ENCODE peak calls at places on chromosomes 13 and 19, in six cellular contexts. L is right lobe of liver, Z is A549, O is suprapubic skin, E is adrenal gland, B is body of pancreas. Y is an unnamed sample.

GRCh38 chr19:38980583-38981374 is 5.2 kb upstream of the FBXO17 start:
- DNase-seq in L (peak; percentile 72), Z (no peak), O (no peak), E (no peak), B (no peak), Y (no peak)

GRCh38 chr13:23460309-23460708 is 26.8 kb upstream of the SACS start:
- DNase-seq in L (no peak), Z (no peak), O (no peak), E (no peak), B (no peak), Y (no peak)

GRCh38 chr13:67097856-67098255 is 132.3 kb downstream of the PCDH9 start:
- DNase-seq in L (no peak), Z (no peak), O (no peak), E (no peak), B (no peak), Y (no peak)

GRCh38 chr19:51698296-51698695 is 5.2 kb downstream of the SPACA6 start:
- DNase-seq in L (no peak), Z (no peak), O (peak; percentile 21), E (no peak), B (no peak), Y (peak; percentile 42)

GRCh38 chr13:87778128-87778527 is 107.0 kb downstream of the SLITRK5 start:
- DNase-seq in L (no peak), Z (no peak), O (no peak), E (no peak), B (no peak), Y (no peak)

GRCh38 chr19:2856457-2857055 is 10.6 kb upstream of the ZNF556 start:
- DNase-seq in L (no peak), Z (no peak), O (no peak), E (no peak), B (no peak), Y (no peak)

GRCh38 chr13:41137951-41138350 is 5.3 kb upstream of the KBTBD6 start:
- DNase-seq in L (no peak), Z (no peak), O (no peak), E (no peak), B (no peak), Y (no peak)

GRCh38 chr13:66216723-66217122 is 1013.4 kb downstream of the PCDH9 start:
- DNase-seq in L (no peak), Z (no peak), O (no peak), E (no peak), B (no peak), Y (no peak)

GRCh38 chr13:65882810-65883209 is 1347.3 kb downstream of the PCDH9 start:
- DNase-seq in L (no peak), Z (no peak), O (no peak), E (no peak), B (no peak), Y (no peak)

GRCh38 chr13:79407349-79407979 is 1.4 kb upstream of the RBM26 start:
- DNase-seq in L (no peak), Z (no peak), O (no peak), E (no peak), B (no peak), Y (no peak)

GRCh38 chr19:18109731-18110671 is 12.4 kb downstream of the MAST3 start:
- DNase-seq in L (peak; percentile 84), Z (no peak), O (no peak), E (peak; percentile 46), B (peak; percentile 72), Y (peak; percentile 58)

GRCh38 chr19:37466798-37467607 is at the start of gene ZNF569:
- DNase-seq in L (peak; percentile 88), Z (peak; percentile 88), O (peak; percentile 92), E (peak; percentile 93), B (peak; percentile 92), Y (peak; percentile 77)
- TF ChIP-seq POLR2A in L (peak; percentile 59), Z (peak; percentile 52), O (no peak), E (peak; percentile 83), B (no peak), Y (peak; percentile 4)

GRCh38 chr19:607301-608154 is 17.8 kb downstream of the HCN2 start:
- DNase-seq in L (no peak), Z (no peak), O (no peak), E (no peak), B (no peak), Y (no peak)

GRCh38 chr19:610071-610800 is 20.6 kb downstream of the HCN2 start:
- DNase-seq in L (no peak), Z (no peak), O (no peak), E (no peak), B (no peak), Y (no peak)

GRCh38 chr19:608155-609000 is 18.7 kb downstream of the HCN2 start:
- DNase-seq in L (no peak), Z (no peak), O (no peak), E (no peak), B (no peak), Y (no peak)

GRCh38 chr19:610801-611505 is 21.3 kb downstream of the HCN2 start:
- DNase-seq in L (no peak), Z (no peak), O (no peak), E (peak; percentile 83), B (no peak), Y (peak; percentile 91)

GRCh38 chr19:609001-609340 is 19.3 kb downstream of the HCN2 start:
- DNase-seq in L (peak; percentile 51), Z (no peak), O (no peak), E (no peak), B (no peak), Y (peak; percentile 83)
- TF ChIP-seq POLR2A in L (no peak), Z (no peak), O (no peak), E (no peak), B (no peak), Y (no peak)

GRCh38 chr13:98484289-98485219 is 92.4 kb downstream of the STK24 start:
- DNase-seq in L (peak; percentile 70), Z (peak; percentile 91), O (peak; percentile 90), E (peak; percentile 95), B (peak; percentile 93), Y (peak; percentile 99)
- TF ChIP-seq POLR2A in L (no peak), Z (no peak), O (no peak), E (peak; percentile 60), B (peak; percentile 26), Y (peak; percentile 25)

GRCh38 chr19:6414793-6415591 is 9.6 kb downstream of the KHSRP start:
- DNase-seq in L (no peak), Z (no peak), O (no peak), E (no peak), B (no peak), Y (no peak)

GRCh38 chr19:6416658-6417405 is 7.8 kb downstream of the KHSRP start:
- DNase-seq in L (no peak), Z (no peak), O (no peak), E (no peak), B (no peak), Y (no peak)

GRCh38 chr19:6415592-6416190 is 8.9 kb downstream of the KHSRP start:
- DNase-seq in L (no peak), Z (no peak), O (no peak), E (no peak), B (no peak), Y (no peak)

GRCh38 chr19:6418562-6418932 is 6.1 kb downstream of the KHSRP start:
- DNase-seq in L (no peak), Z (no peak), O (no peak), E (no peak), B (no peak), Y (no peak)

GRCh38 chr19:6417713-6418561 is 6.7 kb downstream of the KHSRP start:
- DNase-seq in L (no peak), Z (no peak), O (no peak), E (peak; percentile 77), B (no peak), Y (no peak)
- TF ChIP-seq POLR2A in L (no peak), Z (no peak), O (no peak), E (no peak), B (no peak), Y (no peak)

GRCh38 chr13:100089633-100090032 is 740 bp downstream of the PCCA start:
- DNase-seq in L (no peak), Z (no peak), O (no peak), E (no peak), B (peak; percentile 18), Y (no peak)

GRCh38 chr13:100090861-100091260 is 2.0 kb downstream of the PCCA start:
- DNase-seq in L (no peak), Z (no peak), O (no peak), E (no peak), B (no peak), Y (no peak)

GRCh38 chr13:100088282-100088647 is 628 bp upstream of the PCCA start:
- DNase-seq in L (no peak), Z (no peak), O (no peak), E (no peak), B (no peak), Y (no peak)

GRCh38 chr13:100088648-100089601 is at the start of gene PCCA:
- DNase-seq in L (peak; percentile 97), Z (peak; percentile 92), O (peak; percentile 97), E (peak; percentile 96), B (peak; percentile 94), Y (peak; percentile 100)
- TF ChIP-seq POLR2A in L (peak; percentile 95), Z (peak; percentile 74), O (no peak), E (peak; percentile 81), B (peak; percentile 62), Y (peak; percentile 75)

DNA sequence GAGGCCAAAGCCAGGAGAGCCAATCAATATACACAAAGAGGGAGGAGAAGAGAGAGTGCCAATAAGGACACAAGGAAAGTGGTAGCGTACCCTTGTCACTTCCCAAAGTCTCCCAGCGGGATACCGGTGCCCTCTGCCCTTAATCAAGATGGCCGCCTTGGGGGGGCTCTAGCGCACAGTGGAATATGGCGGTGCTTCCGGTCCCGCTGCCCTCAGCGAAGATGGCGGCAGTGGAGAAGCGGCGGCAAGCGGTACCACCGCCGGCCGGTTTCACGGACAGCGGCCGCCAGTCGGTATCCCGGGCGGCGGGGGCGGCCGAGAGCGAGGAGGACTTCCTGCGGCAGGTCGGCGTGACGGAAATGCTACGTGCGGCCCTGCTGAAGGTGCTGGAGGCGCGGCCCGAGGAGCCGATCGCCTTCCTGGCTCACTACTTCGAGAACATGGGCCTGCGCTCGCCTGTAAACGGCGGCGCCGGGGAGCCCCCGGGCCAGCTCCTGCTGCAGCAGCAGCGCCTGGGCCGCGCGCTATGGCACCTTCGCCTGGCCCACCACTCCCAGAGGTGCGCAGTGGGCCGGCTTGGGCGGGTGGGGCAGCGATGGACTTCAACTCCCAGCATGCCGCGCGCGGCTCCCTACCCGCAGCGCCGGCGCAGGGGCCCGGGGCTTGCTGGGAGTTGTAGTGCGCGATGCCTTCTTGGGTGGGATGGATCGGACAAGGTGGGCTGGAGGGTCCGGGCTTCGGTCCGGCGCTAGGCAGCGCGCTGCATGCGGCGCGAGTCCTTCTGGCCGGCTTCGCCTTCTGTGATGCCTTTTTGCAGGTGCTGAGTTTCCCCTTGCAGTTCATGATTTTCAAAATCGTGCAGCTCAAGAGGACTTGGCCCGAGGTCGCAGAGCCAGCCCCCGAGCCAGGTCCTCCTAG is at the start of gene TPGS1:
- DNase-seq in L (peak; percentile 94), Z (no peak), O (no peak), E (peak; percentile 70), B (peak; percentile 70), Y (peak; percentile 85)
- TF ChIP-seq POLR2A in L (peak; percentile 53), Z (peak; percentile 55), O (peak; percentile 21), E (no peak), B (no peak), Y (peak; percentile 85)

Y was measured in H54.